ENCODE peak calls at places on chromosomes 13 and 19, in four cellular contexts. V is BE2C; D is CD4-positive, alpha-beta T cell; M is heart right ventricle. X is an unnamed sample.

GRCh38 chr19:9673912-9674668 is 810 bp downstream of the ZNF562 start:
- DNase-seq in V (no peak), D (no peak), M (no peak), X (no peak)

GRCh38 chr13:48682452-48682851 is 28.7 kb downstream of the CYSLTR2 start:
- DNase-seq in V (no peak), D (no peak), M (no peak), X (no peak)

GRCh38 chr13:36850790-36851438 is 31.9 kb downstream of the RFXAP start:
- DNase-seq in V (peak; percentile 55), D (no peak), M (no peak), X (no peak)

GRCh38 chr13:24220086-24220703 is 59.7 kb downstream of the SPATA13 start:
- DNase-seq in V (peak; percentile 56), D (no peak), M (no peak), X (peak; percentile 69)

GRCh38 chr19:823565-824121 is 1.9 kb upstream of the PLPPR3 start:
- DNase-seq in V (no peak), D (no peak), M (no peak), X (no peak)

GRCh38 chr19:39390460-39390758 is 497 bp downstream of the PAF1 start:
- DNase-seq in V (no peak), D (no peak), M (no peak), X (no peak)

GRCh38 chr19:3788991-3789778 is 3.0 kb upstream of the MATK start:
- DNase-seq in V (no peak), D (no peak), M (no peak), X (no peak)

GRCh38 chr13:35630551-35631275 is 154.2 kb upstream of the MAB21L1 start:
- DNase-seq in V (peak; percentile 45), D (no peak), M (no peak), X (peak; percentile 20)

GRCh38 chr19:56840452-56841193 is at the start of the genes PEG3 and ZIM2:
- DNase-seq in V (no peak), D (no peak), M (peak; percentile 76), X (no peak)

DNA sequence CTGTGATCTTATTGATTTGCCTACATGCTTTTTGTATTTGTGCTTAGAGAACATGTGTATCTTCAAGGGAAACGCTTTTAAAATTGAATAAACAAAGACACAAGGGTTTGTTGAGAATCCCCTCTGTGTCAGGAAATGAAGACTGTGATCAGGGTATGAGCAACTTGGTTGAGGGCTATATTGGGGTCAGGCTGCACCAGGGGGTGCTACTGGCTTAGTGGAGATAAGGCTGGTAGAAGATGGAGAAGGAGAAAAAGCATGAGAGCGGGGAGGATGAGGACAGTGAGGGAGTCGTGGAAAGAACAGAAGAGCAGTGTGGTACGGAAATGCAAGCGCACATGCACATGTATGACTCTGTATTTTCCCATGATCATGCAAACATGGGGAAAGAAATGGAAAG is 201.6 kb downstream of the MTUS2 start:
- DNase-seq in V (no peak), D (no peak), M (no peak), X (no peak)
- TF ChIP-seq CTCF in V (no peak), D (no peak), M (no peak), X (no peak)

GRCh38 chr13:46469064-46469463 is 82.0 kb upstream of the RUBCNL start:
- DNase-seq in V (no peak), D (no peak), M (no peak), X (no peak)
- TF ChIP-seq CTCF in V (no peak), D (no peak), M (no peak), X (no peak)

GRCh38 chr13:110574161-110574560 is 12.6 kb upstream of the RAB20 start:
- DNase-seq in V (no peak), D (no peak), M (no peak), X (no peak)

GRCh38 chr13:110576070-110576394 is 14.5 kb upstream of the RAB20 start:
- DNase-seq in V (no peak), D (no peak), M (no peak), X (no peak)

GRCh38 chr13:110572778-110573118 is 11.2 kb upstream of the RAB20 start:
- DNase-seq in V (no peak), D (no peak), M (no peak), X (no peak)

GRCh38 chr13:110576736-110577476 is 15.4 kb upstream of the RAB20 start:
- DNase-seq in V (no peak), D (no peak), M (no peak), X (no peak)

GRCh38 chr13:110575322-110576069 is 14.0 kb upstream of the RAB20 start:
- DNase-seq in V (no peak), D (no peak), M (peak; percentile 23), X (peak; percentile 80)
- TF ChIP-seq CTCF in V (no peak), D (no peak), M (peak; percentile 39), X (no peak)

GRCh38 chr13:113086031-113086750 is 19.4 kb upstream of the F7 start:
- DNase-seq in V (no peak), D (no peak), M (peak; percentile 7), X (no peak)
- TF ChIP-seq CTCF in V (peak; percentile 26), D (no peak), M (no peak), X (no peak)